ENCODE peak calls at places on chromosomes 12 and 14, in ten cellular contexts. G is CD4-positive, alpha-beta memory T cell; A is lung; P is transverse colon; Q is CD8-positive, alpha-beta T cell; X is thoracic aorta; I is heart left ventricle; F is fibroblast of lung; K is sigmoid colon; R is naive thymus-derived CD4-positive, alpha-beta T cell. N is an unnamed sample.

GRCh38 chr12:56601503-56601902 is 28.6 kb downstream of the BAZ2A start:
- DNase-seq in G (no peak), A (no peak), P (peak), Q (peak), X (no peak), I (peak), F (no peak), K (no peak), R (no peak), N (no peak)

GRCh38 chr14:99673328-99674063 is 10.6 kb upstream of the CYP46A1 start:
- DNase-seq in G (no peak), A (no peak), P (no peak), Q (no peak), X (no peak), I (no peak), F (no peak), K (peak), R (no peak), N (no peak)

GRCh38 chr12:131084341-131085011 is 130.8 kb downstream of the ADGRD1 start:
- DNase-seq in G (no peak), A (no peak), P (no peak), Q (no peak), X (no peak), I (no peak), F (no peak), K (no peak), R (no peak), N (no peak)

GRCh38 chr14:47278233-47278842 is 397.1 kb downstream of the MDGA2 start:
- DNase-seq in G (no peak), A (peak), P (peak), Q (no peak), X (no peak), I (peak), F (peak), K (no peak), R (no peak), N (no peak)

GRCh38 chr14:65043893-65044595 is 57.3 kb downstream of the FNTB start:
- DNase-seq in G (no peak), A (no peak), P (no peak), Q (no peak), X (no peak), I (no peak), F (no peak), K (no peak), R (no peak), N (no peak)

GRCh38 chr14:35046751-35047536 is 872 bp downstream of the FAM177A1 start:
- DNase-seq in G (no peak), A (peak), P (peak), Q (no peak), X (no peak), I (no peak), F (no peak), K (no peak), R (no peak), N (peak)

GRCh38 chr12:58976146-58976545 is 55.8 kb upstream of the LRIG3 start:
- DNase-seq in G (no peak), A (no peak), P (no peak), Q (no peak), X (no peak), I (no peak), F (no peak), K (no peak), R (no peak), N (no peak)

GRCh38 chr12:27841392-27841882 is 61.4 kb upstream of the MANSC4 start:
- DNase-seq in G (no peak), A (no peak), P (no peak), Q (no peak), X (no peak), I (no peak), F (no peak), K (no peak), R (no peak), N (no peak)

GRCh38 chr12:50112456-50113218 is 601 bp downstream of the COX14 start:
- DNase-seq in G (no peak), A (peak), P (no peak), Q (no peak), X (no peak), I (no peak), F (no peak), K (no peak), R (no peak), N (no peak)

GRCh38 chr12:50111417-50111692 is 681 bp upstream of the COX14 start:
- DNase-seq in G (no peak), A (no peak), P (no peak), Q (no peak), X (no peak), I (no peak), F (no peak), K (no peak), R (no peak), N (no peak)

GRCh38 chr12:50110127-50110761 is 1.8 kb upstream of the COX14 start:
- DNase-seq in G (no peak), A (peak), P (peak), Q (no peak), X (no peak), I (peak), F (no peak), K (peak), R (no peak), N (peak)

GRCh38 chr12:50111693-50112455 is at the start of gene COX14:
- DNase-seq in G (peak), A (peak), P (peak), Q (peak), X (peak), I (peak), F (peak), K (peak), R (peak), N (peak)

DNA sequence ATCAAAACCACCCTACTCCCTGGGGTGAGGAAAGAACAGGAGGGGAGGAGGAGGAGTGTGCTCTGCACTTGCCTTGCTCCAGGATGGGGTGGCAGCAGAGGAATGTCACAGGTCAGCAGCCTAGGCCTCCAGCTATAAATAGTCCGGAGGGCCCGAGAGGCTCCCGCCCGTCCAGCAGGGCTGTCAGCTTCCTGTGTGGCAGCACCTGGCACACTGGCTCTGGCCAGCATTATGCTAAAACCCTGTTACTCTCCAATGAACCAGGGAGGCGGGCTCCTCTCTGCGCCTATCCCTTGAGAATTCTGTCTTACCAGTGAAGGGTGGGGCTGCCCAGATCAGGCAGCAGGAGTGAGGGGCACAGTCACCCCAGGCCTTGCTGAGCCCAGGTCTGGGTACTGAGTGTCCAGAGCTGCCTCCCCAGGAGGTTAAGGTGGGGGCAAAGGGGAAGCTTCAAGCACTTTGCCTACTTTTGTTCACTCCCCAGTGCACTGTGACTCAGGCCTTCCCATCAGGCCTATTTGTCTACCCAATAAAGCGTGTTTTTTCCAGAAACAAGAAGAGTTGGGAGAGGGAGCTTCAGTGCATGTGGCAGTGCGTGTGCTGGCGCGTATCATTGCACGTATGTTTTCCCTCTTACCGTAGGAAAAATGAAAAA is 1.1 kb upstream of the COX14 start:
- DNase-seq in G (no peak), A (peak), P (peak), Q (no peak), X (peak), I (peak), F (peak), K (peak), R (no peak), N (peak)
- H3K4me3 ChIP-seq in G (no peak), A (no peak), P (peak), Q (peak), X (peak), I (peak), F (no peak), K (peak), R (peak), N (peak)

GRCh38 chr14:22666203-22666893 is 22.2 kb upstream of the OR6J1 start:
- DNase-seq in G (no peak), A (no peak), P (no peak), Q (no peak), X (no peak), I (no peak), F (no peak), K (no peak), R (no peak), N (no peak)

GRCh38 chr14:22668863-22669262 is 24.7 kb upstream of the OR6J1 start:
- DNase-seq in G (no peak), A (no peak), P (no peak), Q (no peak), X (no peak), I (no peak), F (no peak), K (no peak), R (no peak), N (no peak)

GRCh38 chr14:22668417-22668816 is 24.3 kb upstream of the OR6J1 start:
- DNase-seq in G (no peak), A (no peak), P (no peak), Q (no peak), X (no peak), I (no peak), F (peak), K (no peak), R (no peak), N (no peak)

GRCh38 chr14:22664261-22664660 is 20.1 kb upstream of the OR6J1 start:
- DNase-seq in G (no peak), A (no peak), P (no peak), Q (no peak), X (no peak), I (no peak), F (no peak), K (no peak), R (no peak), N (no peak)

GRCh38 chr14:22667881-22668280 is 23.7 kb upstream of the OR6J1 start:
- DNase-seq in G (no peak), A (no peak), P (no peak), Q (no peak), X (no peak), I (no peak), F (no peak), K (no peak), R (no peak), N (no peak)
- H3K27ac ChIP-seq in G (no peak), A (no peak), P (no peak), Q (no peak), X (no peak), I (no peak), F (peak), K (no peak), R (no peak), N (no peak)

GRCh38 chr12:65824314-65824563 is at the start of gene HMGA2:
- DNase-seq in G (no peak), A (no peak), P (no peak), Q (no peak), X (no peak), I (no peak), F (peak), K (peak), R (no peak), N (no peak)

GRCh38 chr12:65825323-65825572 is 965 bp downstream of the HMGA2 start:
- DNase-seq in G (no peak), A (no peak), P (no peak), Q (no peak), X (no peak), I (no peak), F (no peak), K (no peak), R (no peak), N (no peak)

GRCh38 chr12:65823481-65824313 is 586 bp upstream of the HMGA2 start:
- DNase-seq in G (no peak), A (no peak), P (peak), Q (no peak), X (no peak), I (peak), F (peak), K (peak), R (no peak), N (no peak)

GRCh38 chr12:65821336-65821735 is 2.9 kb upstream of the HMGA2 start:
- DNase-seq in G (no peak), A (no peak), P (no peak), Q (no peak), X (no peak), I (no peak), F (no peak), K (no peak), R (no peak), N (no peak)

GRCh38 chr12:65822732-65823480 is 1.4 kb upstream of the HMGA2 start:
- DNase-seq in G (no peak), A (no peak), P (peak), Q (no peak), X (no peak), I (peak), F (peak), K (no peak), R (no peak), N (no peak)
- H3K4me3 ChIP-seq in G (no peak), A (no peak), P (peak), Q (no peak), X (peak), I (no peak), F (peak), K (peak), R (no peak), N (peak)

GRCh38 chr12:76460807-76461206 is 98.8 kb downstream of the OSBPL8 start:
- DNase-seq in G (no peak), A (no peak), P (no peak), Q (no peak), X (no peak), I (no peak), F (no peak), K (no peak), R (no peak), N (no peak)
- H3K27ac ChIP-seq in G (no peak), A (no peak), P (no peak), Q (no peak), X (no peak), I (no peak), F (no peak), K (no peak), R (no peak), N (no peak)

GRCh38 chr12:113467154-113467513 is 4.5 kb downstream of the LHX5 start:
- DNase-seq in G (no peak), A (no peak), P (no peak), Q (no peak), X (no peak), I (no peak), F (no peak), K (no peak), R (no peak), N (no peak)
- H3K4me3 ChIP-seq in G (no peak), A (no peak), P (peak), Q (no peak), X (peak), I (peak), F (no peak), K (peak), R (no peak), N (peak)

GRCh38 chr12:109952873-109953272 is 43.3 kb downstream of the GIT2 start:
- DNase-seq in G (no peak), A (no peak), P (no peak), Q (no peak), X (no peak), I (peak), F (no peak), K (no peak), R (no peak), N (peak)
- H3K27ac ChIP-seq in G (no peak), A (peak), P (no peak), Q (no peak), X (peak), I (peak), F (peak), K (peak), R (no peak), N (peak)

GRCh38 chr12:62313727-62314380 is 53.6 kb downstream of the USP15 start:
- DNase-seq in G (no peak), A (no peak), P (no peak), Q (no peak), X (no peak), I (no peak), F (no peak), K (no peak), R (no peak), N (no peak)
- H3K4me3 ChIP-seq in G (no peak), A (no peak), P (no peak), Q (no peak), X (no peak), I (peak), F (no peak), K (no peak), R (no peak), N (peak)

GRCh38 chr14:25048170-25049126 is 1.5 kb downstream of the STXBP6 start:
- DNase-seq in G (no peak), A (no peak), P (peak), Q (no peak), X (no peak), I (peak), F (peak), K (peak), R (no peak), N (peak)
- H3K27ac ChIP-seq in G (no peak), A (peak), P (peak), Q (no peak), X (no peak), I (peak), F (peak), K (peak), R (no peak), N (peak)

GRCh38 chr14:93973607-93974006 is 2.8 kb downstream of the ASB2 start:
- DNase-seq in G (no peak), A (no peak), P (no peak), Q (no peak), X (no peak), I (no peak), F (no peak), K (no peak), R (no peak), N (peak)
- H3K4me3 ChIP-seq in G (no peak), A (no peak), P (peak), Q (no peak), X (peak), I (peak), F (no peak), K (peak), R (no peak), N (peak)

N was measured in psoas muscle.